ENCODE peak calls at places on chromosome 3, in four cellular contexts. M is SK-N-SH, Y is HepG2, E is K562. V is an unnamed sample.

GRCh38 chr3:120848503-120848902 is 59.5 kb upstream of the STXBP5L start:
- DNase-seq in E (no peak), M (no peak), Y (no peak), V (no peak)

GRCh38 chr3:52174896-52175295 is 20.7 kb upstream of the POC1A start:
- DNase-seq in M (no peak), Y (no peak), E (no peak), V (no peak)

GRCh38 chr3:29026959-29027358 is 253.9 kb upstream of the RBMS3 start:
- DNase-seq in Y (no peak), E (no peak), M (no peak), V (peak; percentile 3)

GRCh38 chr3:134685881-134686802 is 35.3 kb upstream of the KY start:
- DNase-seq in Y (no peak), E (no peak), M (no peak), V (no peak)

GRCh38 chr3:80060664-80061063 is 292.9 kb upstream of the ROBO1 start:
- DNase-seq in E (no peak), M (no peak), Y (no peak), V (no peak)

GRCh38 chr3:38003371-38003816 is 12.8 kb downstream of the VILL start:
- DNase-seq in M (peak; percentile 90), E (peak; percentile 84), Y (peak; percentile 59), V (no peak)

GRCh38 chr3:113111308-113111707 is 100.0 kb upstream of the BOC start:
- DNase-seq in E (peak; percentile 4), M (no peak), Y (no peak), V (no peak)

GRCh38 chr3:114608293-114608692 is 314.5 kb downstream of the TIGIT start:
- DNase-seq in M (no peak), E (no peak), Y (no peak), V (no peak)

GRCh38 chr3:103047640-103048370 is 613.0 kb downstream of the ZPLD1 start:
- DNase-seq in M (no peak), E (no peak), Y (no peak), V (no peak)

GRCh38 chr3:148433665-148434064 is 264.0 kb upstream of the AGTR1 start:
- DNase-seq in Y (no peak), E (no peak), M (no peak), V (no peak)

GRCh38 chr3:171950373-171950772 is 89.0 kb upstream of the FNDC3B start:
- DNase-seq in M (peak; percentile 14), E (no peak), Y (peak; percentile 35), V (no peak)

GRCh38 chr3:27127195-27127594 is 242.0 kb downstream of the NEK10 start:
- DNase-seq in Y (peak; percentile 73), E (no peak), M (no peak), V (no peak)

DNA sequence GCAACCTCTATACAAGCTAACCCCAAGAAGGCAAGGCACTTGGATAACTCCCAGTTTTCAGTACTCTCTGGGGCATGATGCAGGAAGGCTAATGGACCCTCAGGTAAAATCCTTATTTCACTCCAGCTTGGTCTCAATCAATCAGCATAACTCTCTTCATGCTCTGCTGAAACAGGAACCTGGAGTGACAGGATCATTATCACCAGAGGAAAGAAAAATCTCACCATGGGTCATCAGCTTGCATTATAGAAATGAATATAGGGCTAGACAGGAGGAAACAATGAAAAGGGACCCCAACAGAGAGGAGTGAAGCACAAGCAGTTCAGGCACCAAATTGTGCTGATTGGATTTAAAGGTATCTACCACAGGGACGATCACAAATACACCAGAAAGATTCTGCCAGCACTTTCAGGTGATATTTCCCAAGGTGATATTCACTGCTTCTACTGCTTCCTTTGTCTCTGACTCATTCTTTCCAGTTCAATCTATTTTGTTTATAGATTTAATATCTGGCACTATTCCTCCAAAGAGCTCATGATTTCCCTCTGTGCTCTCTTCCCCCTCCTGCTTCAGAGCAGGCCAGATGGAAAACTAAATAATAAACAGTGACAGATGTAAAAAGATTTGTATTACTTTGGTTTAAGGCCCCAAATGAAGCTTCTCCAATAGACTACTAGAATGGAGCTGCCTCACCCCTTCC is 23.0 kb upstream of the THUMPD3 start:
- DNase-seq in M (no peak), Y (no peak), E (no peak), V (no peak)
- TF ChIP-seq RFX5 in M (no peak), Y (no peak), E (no peak), V (no peak)

DNA sequence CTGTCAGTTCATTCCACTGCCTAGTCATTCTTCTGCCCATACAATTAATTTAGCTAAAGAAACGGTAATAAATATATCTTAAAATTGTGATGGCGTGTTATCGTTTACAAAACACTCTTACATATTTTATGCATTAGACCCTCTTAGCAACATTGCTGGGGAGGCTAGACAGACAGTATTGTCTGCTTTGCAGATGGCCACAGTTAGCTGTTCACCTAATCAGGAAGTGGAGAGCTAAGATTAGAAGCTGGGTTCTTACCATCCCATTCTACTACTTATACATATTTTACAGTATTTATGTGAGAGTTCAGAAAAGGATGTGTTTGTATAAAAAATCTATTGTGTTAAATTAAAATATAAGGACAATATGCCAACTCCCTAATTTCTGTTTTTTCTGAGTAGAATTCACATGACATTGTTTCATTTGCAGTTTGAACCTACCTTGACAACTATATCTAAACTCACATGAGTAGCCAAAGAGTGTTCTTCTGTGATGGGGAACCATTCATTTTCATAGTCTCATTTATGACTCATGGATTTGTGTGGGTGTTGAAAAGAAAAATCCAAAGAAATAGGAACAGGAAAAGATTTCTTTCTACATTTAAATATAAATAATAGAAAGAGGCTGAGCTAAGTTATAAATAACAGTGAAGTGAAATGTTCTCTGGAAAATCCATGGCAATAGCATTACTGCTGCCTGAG is 41.7 kb upstream of the C3orf80 start:
- DNase-seq in E (no peak), Y (no peak), M (peak; percentile 10), V (no peak)
- TF ChIP-seq ZBTB33 in E (no peak), Y (no peak), M (no peak), V (no peak)

DNA sequence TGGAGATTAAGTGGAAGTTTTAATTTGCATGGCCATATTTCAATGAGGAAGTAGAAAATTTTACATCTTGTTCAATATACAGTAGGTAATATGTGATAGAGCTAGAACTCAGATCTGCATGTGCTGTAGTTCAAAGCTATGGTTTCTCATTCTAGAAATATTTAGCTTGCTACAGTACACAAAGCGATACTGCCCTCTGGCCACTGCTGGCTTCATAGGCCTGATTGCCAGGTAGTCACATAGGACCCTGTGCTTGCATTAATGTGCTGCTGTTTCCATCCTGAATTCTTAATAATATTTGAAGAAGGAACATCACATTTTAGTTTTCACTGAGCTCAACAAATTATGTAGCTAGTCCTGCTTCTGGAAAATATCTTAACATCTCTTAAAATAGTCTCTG is 87.0 kb downstream of the PLSCR2 start:
- DNase-seq in Y (peak; percentile 5), M (no peak), E (no peak), V (no peak)
- TF ChIP-seq RFX5 in Y (no peak), M (no peak), E (no peak), V (no peak)

GRCh38 chr3:12154151-12154550 is 4.6 kb downstream of the TIMP4 start:
- DNase-seq in E (no peak), Y (no peak), M (no peak), V (no peak)

GRCh38 chr3:12158387-12159226 is at the start of gene TIMP4:
- DNase-seq in Y (peak; percentile 46), E (no peak), M (no peak), V (no peak)

GRCh38 chr3:12157026-12157425 is 1.7 kb downstream of the TIMP4 start:
- DNase-seq in E (no peak), M (no peak), Y (no peak), V (no peak)

GRCh38 chr3:12155264-12155663 is 3.4 kb downstream of the TIMP4 start:
- DNase-seq in E (no peak), M (no peak), Y (no peak), V (no peak)

DNA sequence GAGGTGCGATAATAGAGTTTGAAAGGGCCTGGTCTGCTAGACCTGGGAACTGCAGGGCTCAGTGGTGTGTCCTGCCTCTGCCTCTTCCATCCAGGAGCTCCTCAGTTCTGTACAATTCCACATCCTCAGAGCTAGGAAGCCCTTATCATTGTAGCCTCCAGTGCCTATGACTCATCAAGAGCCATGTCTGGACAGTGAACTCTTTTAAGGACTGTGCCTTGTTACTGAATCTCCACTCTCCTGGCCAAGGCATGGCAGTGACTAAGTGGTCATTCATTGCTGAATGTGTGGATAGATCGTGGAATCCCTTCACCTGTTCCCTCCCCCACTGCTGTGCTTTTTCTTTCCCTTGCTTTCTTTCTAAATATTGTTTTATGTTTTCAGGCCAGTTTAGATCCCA is 2.9 kb downstream of the TIMP4 start:
- DNase-seq in Y (peak; percentile 25), M (no peak), E (peak; percentile 35), V (no peak)
- TF ChIP-seq ZBTB33 in Y (no peak), M (no peak), E (no peak), V (no peak)

DNA sequence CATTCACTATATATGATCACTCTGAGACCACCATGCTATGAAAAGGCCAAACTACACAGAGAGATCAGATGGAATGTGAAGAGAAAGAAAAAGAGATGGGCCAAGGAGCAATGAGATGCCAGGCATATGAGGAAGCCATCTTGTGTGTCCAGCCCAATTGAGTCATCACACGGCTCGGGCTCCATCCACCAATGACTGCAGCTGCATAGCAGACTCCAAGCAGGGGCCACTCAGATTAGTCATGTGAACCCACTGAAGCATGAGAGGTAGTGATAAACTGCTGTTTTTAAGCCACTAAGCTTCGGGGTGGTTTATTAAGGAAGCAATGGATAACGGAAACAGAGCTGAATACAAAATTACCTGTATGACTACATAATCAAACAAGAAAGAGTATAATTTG is 185.9 kb downstream of the SUCLG2 start:
- DNase-seq in Y (no peak), M (no peak), E (no peak), V (no peak)
- TF ChIP-seq RFX5 in Y (no peak), M (no peak), E (no peak), V (no peak)

DNA sequence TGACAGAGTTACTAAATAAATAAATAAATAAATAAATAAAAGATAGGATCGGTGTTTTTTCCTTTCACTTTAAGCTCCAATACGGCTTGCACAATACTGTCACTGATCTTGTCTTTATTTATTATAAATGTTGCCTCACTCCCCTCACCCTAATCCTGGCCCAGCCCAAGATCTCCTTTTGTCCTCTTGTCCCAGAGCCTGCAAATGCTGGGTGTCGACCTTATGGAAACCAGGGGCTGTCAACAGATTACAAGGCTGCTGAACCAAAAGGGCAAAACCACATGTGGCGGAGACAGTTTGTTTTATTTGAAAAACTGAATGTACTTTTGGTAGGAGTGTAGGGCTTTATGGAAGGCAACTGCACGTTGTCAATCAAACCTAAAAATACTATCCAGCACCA is 75.9 kb downstream of the RFTN1 start:
- DNase-seq in M (no peak), E (no peak), Y (no peak), V (no peak)
- TF ChIP-seq ZBTB33 in M (no peak), E (no peak), Y (no peak), V (no peak)

GRCh38 chr3:25536668-25537331 is 108.7 kb downstream of the RARB start:
- DNase-seq in M (no peak), E (no peak), Y (no peak), V (no peak)

GRCh38 chr3:25542571-25543039 is 114.5 kb downstream of the RARB start:
- DNase-seq in M (no peak), E (no peak), Y (no peak), V (no peak)

GRCh38 chr3:25537476-25537875 is 109.4 kb downstream of the RARB start:
- DNase-seq in Y (no peak), M (no peak), E (no peak), V (no peak)

GRCh38 chr3:25540187-25540765 is 112.2 kb downstream of the RARB start:
- DNase-seq in Y (no peak), M (peak; percentile 18), E (no peak), V (no peak)
- TF ChIP-seq RFX5 in Y (no peak), M (no peak), E (no peak), V (no peak)

GRCh38 chr3:12981631-12982265 is 91.5 kb downstream of the IQSEC1 start:
- DNase-seq in E (no peak), Y (no peak), M (no peak), V (no peak)
- TF ChIP-seq ZBTB33 in E (no peak), Y (no peak), M (no peak), V (no peak)

V was measured in GM12878.